ENCODE peak calls at places on chromosomes 13 and 19, in seven cellular contexts. D is GM12878, T is HCT116, M is K562, C is SK-N-SH, R is H1, V is HepG2. Y is an unnamed sample.

GRCh38 chr13:110444226-110444653 is 117.3 kb downstream of the RAB20 start:
- DNase-seq in C (no peak), D (no peak), T (peak; percentile 8), V (no peak), M (no peak), R (no peak), Y (peak; percentile 81)

GRCh38 chr19:611506-611869 is 21.8 kb downstream of the HCN2 start:
- DNase-seq in M (no peak), D (no peak), R (no peak), T (no peak), C (no peak), V (no peak), Y (no peak)

GRCh38 chr19:30214651-30215051 is 157.5 kb upstream of the ZNF536 start:
- DNase-seq in C (no peak), V (no peak), D (peak; percentile 1), T (no peak), R (no peak), M (no peak), Y (peak; percentile 43)

GRCh38 chr13:93865235-93865634 is 614.2 kb downstream of the DCT start:
- DNase-seq in V (no peak), T (no peak), D (no peak), C (no peak), R (no peak), M (no peak), Y (no peak)

GRCh38 chr19:10565028-10565566 is 713 bp downstream of the KRI1 start:
- DNase-seq in R (no peak), V (no peak), D (no peak), C (peak; percentile 76), T (no peak), M (peak; percentile 75), Y (peak; percentile 63)

GRCh38 chr13:67736646-67737420 is 506.7 kb upstream of the PCDH9 start:
- DNase-seq in D (no peak), R (peak; percentile 67), M (no peak), C (peak; percentile 3), V (peak; percentile 5), T (no peak), Y (no peak)

GRCh38 chr13:26011996-26012688 is 39.7 kb downstream of the SHISA2 start:
- DNase-seq in V (no peak), D (no peak), T (no peak), C (no peak), R (no peak), M (no peak), Y (no peak)

GRCh38 chr13:20702945-20703784 is at the start of gene IL17D:
- DNase-seq in R (no peak), M (peak; percentile 53), D (no peak), V (no peak), T (no peak), C (peak; percentile 76), Y (no peak)

GRCh38 chr19:44635581-44636438 is 7.9 kb upstream of the PVR start:
- DNase-seq in V (no peak), D (no peak), M (no peak), C (no peak), R (no peak), T (no peak), Y (no peak)

GRCh38 chr19:32373614-32374295 is 28.3 kb downstream of the ZNF507 start:
- DNase-seq in M (peak; percentile 51), C (no peak), D (no peak), R (no peak), V (peak; percentile 100), T (peak; percentile 94), Y (no peak)

GRCh38 chr13:51821666-51822065 is 17.7 kb upstream of the DHRS12 start:
- DNase-seq in D (no peak), M (no peak), R (no peak), V (no peak), C (no peak), T (no peak), Y (no peak)

GRCh38 chr13:39144941-39145533 is 106.8 kb downstream of the NHLRC3 start:
- DNase-seq in C (peak; percentile 56), V (no peak), M (peak; percentile 13), D (no peak), T (peak; percentile 41), R (peak; percentile 31), Y (peak; percentile 69)

GRCh38 chr19:51689751-51690358 is 3.3 kb upstream of the SPACA6 start:
- DNase-seq in D (no peak), V (no peak), R (no peak), C (peak; percentile 77), T (no peak), M (peak; percentile 39), Y (no peak)

GRCh38 chr13:22114630-22115311 is 443.9 kb downstream of the FGF9 start:
- DNase-seq in R (no peak), T (no peak), V (no peak), D (peak; percentile 99), C (no peak), M (no peak), Y (no peak)

GRCh38 chr19:6126335-6126974 is 9.0 kb upstream of the ACSBG2 start:
- DNase-seq in M (peak; percentile 70), C (peak; percentile 55), V (peak; percentile 67), D (peak; percentile 71), T (peak; percentile 91), R (no peak), Y (no peak)

GRCh38 chr19:17391371-17392151 is 2.4 kb downstream of the CCDC194 start:
- DNase-seq in M (peak; percentile 44), V (no peak), C (peak; percentile 52), D (no peak), T (no peak), R (no peak), Y (no peak)

GRCh38 chr19:50933640-50934039 is 19.2 kb downstream of the KLK5 start:
- DNase-seq in T (no peak), D (no peak), M (no peak), C (no peak), V (no peak), R (no peak), Y (no peak)

GRCh38 chr13:73069206-73069815 is 10.5 kb downstream of the KLF5 start:
- DNase-seq in R (no peak), C (no peak), D (no peak), V (no peak), T (no peak), M (no peak), Y (no peak)

DNA sequence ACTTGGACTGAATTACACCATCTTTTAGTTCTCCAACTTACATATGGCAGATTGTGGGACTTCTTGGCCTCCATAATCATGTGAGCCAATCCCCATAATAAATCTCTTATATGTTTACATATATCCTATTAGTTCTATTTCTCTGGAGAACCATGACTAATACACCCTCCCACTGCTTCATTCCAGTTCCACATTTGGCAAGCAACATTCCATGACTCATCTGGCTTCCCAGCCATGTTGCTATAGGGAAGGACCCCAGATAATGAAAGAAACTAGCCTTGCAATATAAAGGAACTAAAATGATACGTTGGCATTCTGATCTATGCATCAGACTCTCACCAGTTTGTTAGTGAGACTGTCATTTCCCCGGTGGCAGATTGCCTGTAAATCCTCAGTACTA is 10.9 kb upstream of the ACOD1 start:
- DNase-seq in C (no peak), R (no peak), D (no peak), T (peak; percentile 3), M (no peak), V (no peak), Y (no peak)
- TF ChIP-seq JUND in C (peak; percentile 82), R (no peak), D (no peak), T (no peak), M (no peak), V (no peak), Y (no peak)

GRCh38 chr13:96835591-96835990 is 158.7 kb downstream of the OXGR1 start:
- DNase-seq in M (no peak), C (no peak), T (no peak), V (no peak), D (no peak), R (no peak), Y (no peak)

GRCh38 chr13:96836733-96837132 is 157.5 kb downstream of the OXGR1 start:
- DNase-seq in T (no peak), M (no peak), R (no peak), C (no peak), D (no peak), V (no peak), Y (no peak)

GRCh38 chr13:96837809-96838208 is 156.5 kb downstream of the OXGR1 start:
- DNase-seq in C (no peak), M (no peak), T (no peak), D (no peak), R (no peak), V (no peak), Y (no peak)

GRCh38 chr13:96834626-96835025 is 159.7 kb downstream of the OXGR1 start:
- DNase-seq in C (no peak), V (no peak), R (no peak), D (no peak), M (no peak), T (no peak), Y (no peak)
- TF ChIP-seq JUND in C (no peak), V (no peak), R (no peak), D (no peak), M (no peak), T (no peak), Y (no peak)

DNA sequence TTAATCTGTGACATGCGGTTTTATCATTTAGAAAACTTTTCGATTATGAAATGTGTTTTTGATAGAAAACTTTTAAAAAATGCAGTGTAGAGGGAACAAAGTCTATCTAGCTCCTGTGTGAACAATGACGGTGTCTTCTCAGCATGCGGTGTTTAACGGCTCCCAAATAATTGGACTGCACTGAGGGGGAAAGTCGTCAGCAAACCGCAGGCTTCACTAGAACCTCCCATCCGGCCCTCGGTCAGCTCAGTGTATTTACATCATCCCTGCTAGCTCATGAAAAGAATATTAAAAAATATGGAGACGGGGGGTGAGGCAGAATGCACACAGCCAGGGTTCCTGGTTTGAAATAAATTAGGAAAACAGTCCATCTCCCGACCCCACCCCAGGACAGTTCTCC is 674 bp upstream of the ADPRHL1 start:
- DNase-seq in M (no peak), V (no peak), C (peak; percentile 58), D (no peak), R (no peak), T (no peak), Y (no peak)
- TF ChIP-seq JUND in M (no peak), V (no peak), C (no peak), D (no peak), R (no peak), T (no peak), Y (no peak)

GRCh38 chr13:23392313-23392712 is 41.2 kb downstream of the SACS start:
- DNase-seq in D (no peak), C (no peak), T (no peak), R (no peak), V (no peak), M (no peak), Y (no peak)

GRCh38 chr13:23385931-23386330 is 47.6 kb downstream of the SACS start:
- DNase-seq in M (no peak), C (no peak), T (no peak), D (no peak), R (no peak), V (no peak), Y (no peak)

GRCh38 chr13:23386533-23386932 is 47.0 kb downstream of the SACS start:
- DNase-seq in T (no peak), D (no peak), V (no peak), C (no peak), M (no peak), R (no peak), Y (no peak)

GRCh38 chr13:23392925-23393645 is 40.4 kb downstream of the SACS start:
- DNase-seq in D (no peak), R (no peak), M (no peak), V (no peak), C (no peak), T (no peak), Y (no peak)

DNA sequence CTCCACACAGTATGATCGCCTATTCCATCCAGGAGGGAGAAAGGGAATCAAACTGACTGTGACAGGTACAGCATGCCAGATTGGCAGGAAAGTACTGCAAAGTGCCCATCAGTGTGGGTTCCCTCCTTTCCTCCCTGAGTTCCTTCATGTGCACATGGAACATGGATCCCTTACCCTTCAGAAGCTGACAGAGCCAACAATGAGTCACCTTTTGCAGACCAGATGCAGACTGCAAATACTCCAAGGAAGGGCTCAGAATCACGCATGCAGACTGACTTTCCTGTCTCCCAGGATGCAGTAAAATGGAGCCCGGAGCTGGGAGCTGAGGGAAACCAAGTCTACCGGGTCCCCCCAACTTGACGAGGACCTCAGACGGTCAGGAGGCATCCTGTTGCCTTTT is 41.8 kb downstream of the SACS start:
- DNase-seq in M (no peak), V (no peak), T (no peak), C (no peak), D (no peak), R (no peak), Y (no peak)
- TF ChIP-seq JUND in M (no peak), V (no peak), T (no peak), C (peak; percentile 23), D (no peak), R (no peak), Y (no peak)

Y was measured in T47D.